ENCODE peak calls at places on chromosomes 12 and 14, in six cellular contexts. A is stomach; Z is Caco-2; L is stimulated activated CD4-positive, alpha-beta T cell treated with anti-CD3 and anti-CD28 coated beads, Interleukin-2, amount 100 ng/mL, for 24 hours; J is right lobe of liver; N is cardiac fibroblast. D is an unnamed sample.

GRCh38 chr14:83874662-83875061 is 1655.3 kb upstream of the FLRT2 start:
- DNase-seq in A (no peak), Z (no peak), L (no peak), J (no peak), N (no peak), D (no peak)

GRCh38 chr12:15853877-15854276 is 28.3 kb upstream of the STRAP start:
- DNase-seq in A (no peak), Z (no peak), L (no peak), J (no peak), N (no peak), D (no peak)

GRCh38 chr12:40602562-40602961 is 89.7 kb upstream of the CNTN1 start:
- DNase-seq in A (no peak), Z (no peak), L (no peak), J (no peak), N (no peak), D (no peak)

GRCh38 chr12:19298837-19299605 is 140.3 kb upstream of the AEBP2 start:
- DNase-seq in A (no peak), Z (no peak), L (no peak), J (no peak), N (peak), D (no peak)

GRCh38 chr12:57989837-57990236 is 48.5 kb downstream of the ATP23 start:
- DNase-seq in A (no peak), Z (no peak), L (no peak), J (no peak), N (no peak), D (no peak)

GRCh38 chr12:123859035-123859434 is 96.9 kb downstream of the DNAH10 start:
- DNase-seq in A (no peak), Z (no peak), L (no peak), J (no peak), N (no peak), D (no peak)

GRCh38 chr12:120588948-120589930 is 8.0 kb upstream of the POP5 start:
- DNase-seq in A (no peak), Z (no peak), L (no peak), J (no peak), N (no peak), D (no peak)

GRCh38 chr12:47133981-47134380 is 54.2 kb upstream of the AMIGO2 start:
- DNase-seq in A (no peak), Z (no peak), L (no peak), J (no peak), N (no peak), D (no peak)

GRCh38 chr12:124032265-124032886 is 59.4 kb downstream of the ZNF664 start:
- DNase-seq in A (peak), Z (no peak), L (peak), J (peak), N (peak), D (no peak)

GRCh38 chr12:131677699-131678098 is 33.2 kb upstream of the SFSWAP start:
- DNase-seq in A (no peak), Z (no peak), L (no peak), J (no peak), N (no peak), D (no peak)

GRCh38 chr12:113196996-113197395 is 11.5 kb downstream of the RITA1 start:
- DNase-seq in A (peak), Z (peak), L (peak), J (peak), N (peak), D (peak)